ENCODE peak calls at places on chromosomes 6 and 20, in four cellular contexts. V, F, E and R are unnamed samples.

GRCh38 chr6:16688984-16689636 is 72.2 kb downstream of the ATXN1 start:
- DNase-seq in V (no peak), F (no peak), E (no peak), R (peak; percentile 46)

GRCh38 chr6:164528539-164528938 is 780.9 kb downstream of the C6orf118 start:
- DNase-seq in V (no peak), F (no peak), E (no peak), R (no peak)

GRCh38 chr20:33275215-33275614 is 7.8 kb upstream of the BPIFB1 start:
- DNase-seq in V (no peak), F (no peak), E (no peak), R (no peak)

GRCh38 chr6:43494766-43495165 is 15.4 kb downstream of the LRRC73 start:
- DNase-seq in V (no peak), F (no peak), E (no peak), R (no peak)

GRCh38 chr6:29726795-29727194 is 3.6 kb downstream of the HLA-F start:
- DNase-seq in V (no peak), F (no peak), E (no peak), R (no peak)

GRCh38 chr6:90870561-90870960 is 283.7 kb upstream of the MAP3K7 start:
- DNase-seq in V (peak; percentile 24), F (no peak), E (no peak), R (no peak)

GRCh38 chr6:131015192-131015591 is 47.9 kb downstream of the EPB41L2 start:
- DNase-seq in V (no peak), F (no peak), E (no peak), R (no peak)

GRCh38 chr6:30061766-30062458 is 847 bp downstream of the POLR1H start:
- DNase-seq in V (no peak), F (no peak), E (peak; percentile 41), R (no peak)

GRCh38 chr6:23635150-23635549 is 490.9 kb upstream of the NRSN1 start:
- DNase-seq in V (no peak), F (no peak), E (no peak), R (no peak)

GRCh38 chr6:163900570-163900969 is 486.1 kb downstream of the QKI start:
- DNase-seq in V (no peak), F (no peak), E (no peak), R (no peak)

GRCh38 chr6:63418741-63419140 is 99.0 kb upstream of the LGSN start:
- DNase-seq in V (no peak), F (no peak), E (no peak), R (no peak)

GRCh38 chr6:40789143-40789764 is 202.1 kb upstream of the LRFN2 start:
- DNase-seq in V (no peak), F (no peak), E (peak; percentile 18), R (no peak)

GRCh38 chr6:34671801-34672656 is 24.5 kb downstream of the ILRUN start:
- DNase-seq in V (no peak), F (peak; percentile 76), E (peak; percentile 71), R (no peak)

GRCh38 chr6:125310994-125311649 is 9.4 kb upstream of the HDDC2 start:
- DNase-seq in V (peak; percentile 36), F (no peak), E (peak; percentile 15), R (peak; percentile 41)

GRCh38 chr20:48983423-48984400 is 62.2 kb downstream of the ARFGEF2 start:
- DNase-seq in V (peak; percentile 100), F (no peak), E (no peak), R (peak; percentile 62)

GRCh38 chr6:135481786-135482369 is 15.7 kb downstream of the AHI1 start:
- DNase-seq in V (no peak), F (no peak), E (no peak), R (no peak)

GRCh38 chr6:155387551-155387950 is 68.1 kb downstream of the NOX3 start:
- DNase-seq in V (no peak), F (no peak), E (no peak), R (no peak)

GRCh38 chr6:85498596-85499258 is 48.8 kb downstream of the NT5E start:
- DNase-seq in V (no peak), F (no peak), E (no peak), R (no peak)

GRCh38 chr20:43506238-43506637 is 1.3 kb upstream of the L3MBTL1 start:
- DNase-seq in V (no peak), F (no peak), E (no peak), R (no peak)